ENCODE peak calls at places on chromosomes 5 and 9, in eight cellular contexts. One of them, this sample, is unnamed.

GRCh38 chr9:29214702-29215248 is 1641.5 kb upstream of the C9orf72 start:
- DNase-seq in CD8-positive, alpha-beta T cell: no peak
- DNase-seq in tibial artery: no peak
- DNase-seq in AG09309: no peak
- DNase-seq in BJ: no peak
- DNase-seq in GM23338: peak
- DNase-seq in cardiac fibroblast: no peak
- DNase-seq in HepG2: no peak
- DNase-seq in this sample: no peak

GRCh38 chr5:80481019-80481893 is 6.6 kb upstream of the FAM151B start:
- DNase-seq in BJ: no peak
- DNase-seq in GM23338: peak
- DNase-seq in tibial artery: no peak
- DNase-seq in CD8-positive, alpha-beta T cell: peak
- DNase-seq in AG09309: peak
- DNase-seq in HepG2: peak
- DNase-seq in cardiac fibroblast: peak
- DNase-seq in this sample: peak

GRCh38 chr5:143241892-143242291 is 161.6 kb downstream of the NR3C1 start:
- DNase-seq in cardiac fibroblast: no peak
- DNase-seq in CD8-positive, alpha-beta T cell: no peak
- DNase-seq in HepG2: no peak
- DNase-seq in GM23338: no peak
- DNase-seq in tibial artery: no peak
- DNase-seq in AG09309: no peak
- DNase-seq in BJ: no peak
- DNase-seq in this sample: no peak

GRCh38 chr5:101012880-101013279 is 109.8 kb upstream of the ST8SIA4 start:
- DNase-seq in CD8-positive, alpha-beta T cell: no peak
- DNase-seq in tibial artery: no peak
- DNase-seq in AG09309: no peak
- DNase-seq in cardiac fibroblast: no peak
- DNase-seq in GM23338: peak
- DNase-seq in HepG2: no peak
- DNase-seq in BJ: no peak
- DNase-seq in this sample: no peak

GRCh38 chr9:112421771-112422222 is 41.9 kb downstream of the HSDL2 start:
- DNase-seq in cardiac fibroblast: peak
- DNase-seq in GM23338: no peak
- DNase-seq in tibial artery: no peak
- DNase-seq in CD8-positive, alpha-beta T cell: no peak
- DNase-seq in BJ: no peak
- DNase-seq in HepG2: no peak
- DNase-seq in AG09309: no peak
- DNase-seq in this sample: no peak

GRCh38 chr5:17012289-17012688 is 76.2 kb upstream of the MYO10 start:
- DNase-seq in HepG2: no peak
- DNase-seq in BJ: no peak
- DNase-seq in tibial artery: no peak
- DNase-seq in CD8-positive, alpha-beta T cell: no peak
- DNase-seq in AG09309: no peak
- DNase-seq in GM23338: no peak
- DNase-seq in cardiac fibroblast: no peak
- DNase-seq in this sample: no peak

GRCh38 chr9:20642045-20642444 is 19.7 kb upstream of the MLLT3 start:
- DNase-seq in tibial artery: no peak
- DNase-seq in BJ: no peak
- DNase-seq in cardiac fibroblast: no peak
- DNase-seq in GM23338: no peak
- DNase-seq in HepG2: no peak
- DNase-seq in CD8-positive, alpha-beta T cell: no peak
- DNase-seq in AG09309: no peak
- DNase-seq in this sample: no peak

GRCh38 chr5:32172908-32173393 is 1.2 kb downstream of the GOLPH3 start:
- DNase-seq in BJ: no peak
- DNase-seq in HepG2: no peak
- DNase-seq in AG09309: no peak
- DNase-seq in GM23338: no peak
- DNase-seq in CD8-positive, alpha-beta T cell: no peak
- DNase-seq in cardiac fibroblast: peak
- DNase-seq in tibial artery: no peak
- DNase-seq in this sample: no peak

GRCh38 chr5:134141346-134142050 is 27.0 kb downstream of the TCF7 start:
- DNase-seq in HepG2: no peak
- DNase-seq in AG09309: no peak
- DNase-seq in cardiac fibroblast: no peak
- DNase-seq in GM23338: no peak
- DNase-seq in BJ: no peak
- DNase-seq in tibial artery: no peak
- DNase-seq in CD8-positive, alpha-beta T cell: no peak
- DNase-seq in this sample: no peak

GRCh38 chr5:62192958-62193357 is 113.0 kb upstream of the KIF2A start:
- DNase-seq in CD8-positive, alpha-beta T cell: no peak
- DNase-seq in HepG2: no peak
- DNase-seq in BJ: no peak
- DNase-seq in AG09309: no peak
- DNase-seq in GM23338: no peak
- DNase-seq in cardiac fibroblast: no peak
- DNase-seq in tibial artery: no peak
- DNase-seq in this sample: no peak

GRCh38 chr5:152170350-152170749 is 234.7 kb downstream of the NMUR2 start:
- DNase-seq in GM23338: no peak
- DNase-seq in BJ: no peak
- DNase-seq in CD8-positive, alpha-beta T cell: no peak
- DNase-seq in AG09309: no peak
- DNase-seq in tibial artery: no peak
- DNase-seq in HepG2: no peak
- DNase-seq in cardiac fibroblast: no peak
- DNase-seq in this sample: no peak

GRCh38 chr5:55276771-55277170 is 30.7 kb downstream of the DHX29 start:
- DNase-seq in GM23338: no peak
- DNase-seq in HepG2: no peak
- DNase-seq in cardiac fibroblast: no peak
- DNase-seq in BJ: peak
- DNase-seq in AG09309: peak
- DNase-seq in CD8-positive, alpha-beta T cell: no peak
- DNase-seq in tibial artery: no peak
- DNase-seq in this sample: no peak

GRCh38 chr5:133605323-133605722 is 7.0 kb downstream of the FSTL4 start:
- DNase-seq in HepG2: no peak
- DNase-seq in cardiac fibroblast: no peak
- DNase-seq in GM23338: no peak
- DNase-seq in AG09309: no peak
- DNase-seq in tibial artery: no peak
- DNase-seq in CD8-positive, alpha-beta T cell: no peak
- DNase-seq in BJ: no peak
- DNase-seq in this sample: no peak

GRCh38 chr5:390571-391491 is 52.1 kb upstream of the EXOC3 start:
- DNase-seq in cardiac fibroblast: no peak
- DNase-seq in tibial artery: no peak
- DNase-seq in AG09309: no peak
- DNase-seq in BJ: no peak
- DNase-seq in CD8-positive, alpha-beta T cell: no peak
- DNase-seq in HepG2: no peak
- DNase-seq in GM23338: no peak
- DNase-seq in this sample: no peak

GRCh38 chr5:141094481-141095262 is at the start of gene PCDHB2:
- DNase-seq in BJ: no peak
- DNase-seq in HepG2: peak
- DNase-seq in tibial artery: peak
- DNase-seq in GM23338: peak
- DNase-seq in CD8-positive, alpha-beta T cell: no peak
- DNase-seq in AG09309: peak
- DNase-seq in cardiac fibroblast: peak
- DNase-seq in this sample: no peak
- TF ChIP-seq CTCF in BJ: peak
- TF ChIP-seq CTCF in HepG2: peak
- TF ChIP-seq CTCF in tibial artery: no peak
- TF ChIP-seq CTCF in GM23338: peak
- TF ChIP-seq CTCF in CD8-positive, alpha-beta T cell: no peak
- TF ChIP-seq CTCF in AG09309: peak
- TF ChIP-seq CTCF in cardiac fibroblast: no peak
- TF ChIP-seq CTCF in this sample: peak

GRCh38 chr9:99118782-99119466 is 14.0 kb downstream of the TGFBR1 start:
- DNase-seq in cardiac fibroblast: no peak
- DNase-seq in GM23338: no peak
- DNase-seq in tibial artery: no peak
- DNase-seq in CD8-positive, alpha-beta T cell: peak
- DNase-seq in HepG2: no peak
- DNase-seq in AG09309: no peak
- DNase-seq in BJ: no peak
- DNase-seq in this sample: no peak
- H3K4me3 ChIP-seq in cardiac fibroblast: no peak
- H3K4me3 ChIP-seq in GM23338: no peak
- H3K4me3 ChIP-seq in tibial artery: no peak
- H3K4me3 ChIP-seq in CD8-positive, alpha-beta T cell: peak
- H3K4me3 ChIP-seq in HepG2: no peak
- H3K4me3 ChIP-seq in AG09309: no peak
- H3K4me3 ChIP-seq in BJ: no peak
- H3K4me3 ChIP-seq in this sample: no peak

GRCh38 chr5:179907570-179908324 is at the start of gene TBC1D9B:
- DNase-seq in cardiac fibroblast: peak
- DNase-seq in AG09309: peak
- DNase-seq in BJ: no peak
- DNase-seq in GM23338: peak
- DNase-seq in HepG2: peak
- DNase-seq in CD8-positive, alpha-beta T cell: peak
- DNase-seq in tibial artery: peak
- DNase-seq in this sample: no peak

GRCh38 chr5:179906795-179907569 is 715 bp downstream of the TBC1D9B start:
- DNase-seq in AG09309: no peak
- DNase-seq in cardiac fibroblast: peak
- DNase-seq in GM23338: peak
- DNase-seq in BJ: no peak
- DNase-seq in tibial artery: no peak
- DNase-seq in HepG2: no peak
- DNase-seq in CD8-positive, alpha-beta T cell: no peak
- DNase-seq in this sample: no peak

GRCh38 chr5:179906294-179906794 is 1.4 kb downstream of the TBC1D9B start:
- DNase-seq in tibial artery: no peak
- DNase-seq in GM23338: peak
- DNase-seq in AG09309: no peak
- DNase-seq in HepG2: no peak
- DNase-seq in CD8-positive, alpha-beta T cell: no peak
- DNase-seq in cardiac fibroblast: peak
- DNase-seq in BJ: no peak
- DNase-seq in this sample: no peak

GRCh38 chr5:179909224-179909623 is 1.5 kb upstream of the TBC1D9B start:
- DNase-seq in tibial artery: no peak
- DNase-seq in CD8-positive, alpha-beta T cell: no peak
- DNase-seq in HepG2: no peak
- DNase-seq in BJ: no peak
- DNase-seq in GM23338: no peak
- DNase-seq in AG09309: no peak
- DNase-seq in cardiac fibroblast: no peak
- DNase-seq in this sample: no peak

DNA sequence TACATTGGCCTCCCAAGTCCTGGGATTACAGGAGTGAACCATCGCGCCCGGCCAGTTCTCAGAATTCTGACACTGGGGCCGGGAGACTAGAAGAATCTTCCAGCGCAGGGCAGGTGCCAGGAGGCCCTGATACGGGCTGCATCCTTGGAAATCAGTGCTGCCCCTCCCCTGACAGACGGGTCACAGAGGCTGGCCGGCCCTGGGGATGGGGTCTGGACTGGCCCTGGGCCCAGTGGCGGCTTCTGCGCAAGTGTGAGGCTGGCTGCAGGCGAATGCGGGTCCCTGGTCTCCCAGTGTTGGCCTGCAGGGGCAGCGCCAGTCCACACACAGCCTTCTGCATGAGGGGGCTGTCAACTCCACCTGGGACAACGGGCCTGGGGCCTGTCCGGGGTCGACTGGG is 831 bp upstream of the TBC1D9B start:
- DNase-seq in cardiac fibroblast: no peak
- DNase-seq in GM23338: peak
- DNase-seq in BJ: no peak
- DNase-seq in CD8-positive, alpha-beta T cell: no peak
- DNase-seq in HepG2: peak
- DNase-seq in tibial artery: no peak
- DNase-seq in AG09309: no peak
- DNase-seq in this sample: no peak
- TF ChIP-seq CTCF in cardiac fibroblast: no peak
- TF ChIP-seq CTCF in GM23338: peak
- TF ChIP-seq CTCF in BJ: no peak
- TF ChIP-seq CTCF in CD8-positive, alpha-beta T cell: no peak
- TF ChIP-seq CTCF in HepG2: peak
- TF ChIP-seq CTCF in tibial artery: no peak
- TF ChIP-seq CTCF in AG09309: peak
- TF ChIP-seq CTCF in this sample: peak

DNA sequence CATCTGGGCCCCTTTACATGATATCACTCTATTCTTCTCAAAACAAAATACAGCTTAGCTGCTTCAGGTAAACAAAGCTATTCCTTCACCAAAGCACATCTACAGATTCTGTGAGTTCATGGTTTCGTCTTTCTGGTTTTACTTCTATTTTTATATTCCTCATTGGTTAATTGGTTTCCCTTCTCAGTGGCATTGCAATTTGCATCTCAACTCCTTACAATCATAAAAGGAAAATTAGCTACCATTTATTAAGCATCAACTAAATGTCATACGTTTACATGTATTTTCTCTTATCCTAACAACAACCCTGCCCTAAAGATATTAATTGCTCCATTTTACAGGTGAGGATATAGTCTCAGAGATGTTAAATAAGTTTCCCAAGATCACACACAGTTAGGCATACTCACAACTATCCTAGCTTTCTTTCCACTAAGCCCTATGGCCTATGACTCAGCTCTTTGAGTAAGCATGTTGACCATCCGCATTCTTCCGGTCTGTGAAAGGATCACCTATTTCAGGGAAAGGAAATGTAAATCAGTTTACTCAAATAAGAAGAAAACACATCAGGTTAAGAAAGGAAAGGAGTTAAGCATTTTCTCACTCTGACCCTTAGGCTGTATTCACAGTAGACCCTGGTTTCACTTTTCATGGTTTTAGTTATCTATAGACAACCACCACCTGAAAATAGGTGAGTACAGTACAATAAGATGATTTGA is 146.1 kb downstream of the CAAP1 start:
- DNase-seq in GM23338: peak
- DNase-seq in cardiac fibroblast: peak
- DNase-seq in HepG2: peak
- DNase-seq in AG09309: no peak
- DNase-seq in BJ: no peak
- DNase-seq in CD8-positive, alpha-beta T cell: no peak
- DNase-seq in tibial artery: no peak
- DNase-seq in this sample: no peak
- H3K4me3 ChIP-seq in GM23338: no peak
- H3K4me3 ChIP-seq in cardiac fibroblast: no peak
- H3K4me3 ChIP-seq in HepG2: no peak
- H3K4me3 ChIP-seq in AG09309: no peak
- H3K4me3 ChIP-seq in BJ: no peak
- H3K4me3 ChIP-seq in CD8-positive, alpha-beta T cell: no peak
- H3K4me3 ChIP-seq in tibial artery: no peak
- H3K4me3 ChIP-seq in this sample: no peak